ENCODE peak calls at places on chromosome 18, in four cellular contexts. T is K562, A is GM12878, P is HepG2. U is an unnamed sample.

GRCh38 chr18:47979611-47980200 is 49.2 kb upstream of the SMAD2 start:
- DNase-seq in A (no peak), P (no peak), T (no peak), U (no peak)

GRCh38 chr18:55343396-55344073 is 244.5 kb downstream of the TCF4 start:
- DNase-seq in P (no peak), T (peak; percentile 6), A (no peak), U (no peak)

GRCh38 chr18:35511428-35511827 is 13.7 kb upstream of the INO80C start:
- DNase-seq in A (peak; percentile 79), P (no peak), T (no peak), U (no peak)

GRCh38 chr18:49572935-49573334 is 11.1 kb downstream of the LIPG start:
- DNase-seq in P (no peak), A (no peak), T (no peak), U (no peak)

GRCh38 chr18:76345901-76346300 is 149.1 kb downstream of the ZNF516 start:
- DNase-seq in A (no peak), T (no peak), P (no peak), U (no peak)

GRCh38 chr18:78873916-78874505 is 105.6 kb upstream of the SALL3 start:
- DNase-seq in P (no peak), A (no peak), T (no peak), U (no peak)

GRCh38 chr18:21739604-21740473 is 753 bp upstream of the MIB1 start:
- DNase-seq in T (peak; percentile 41), P (no peak), A (no peak), U (no peak)

GRCh38 chr18:79167526-79168190 is 98.5 kb downstream of the ATP9B start:
- DNase-seq in T (no peak), P (no peak), A (no peak), U (no peak)

GRCh38 chr18:41244751-41245150 is 710.3 kb upstream of the PIK3C3 start:
- DNase-seq in T (no peak), P (no peak), A (no peak), U (no peak)

DNA sequence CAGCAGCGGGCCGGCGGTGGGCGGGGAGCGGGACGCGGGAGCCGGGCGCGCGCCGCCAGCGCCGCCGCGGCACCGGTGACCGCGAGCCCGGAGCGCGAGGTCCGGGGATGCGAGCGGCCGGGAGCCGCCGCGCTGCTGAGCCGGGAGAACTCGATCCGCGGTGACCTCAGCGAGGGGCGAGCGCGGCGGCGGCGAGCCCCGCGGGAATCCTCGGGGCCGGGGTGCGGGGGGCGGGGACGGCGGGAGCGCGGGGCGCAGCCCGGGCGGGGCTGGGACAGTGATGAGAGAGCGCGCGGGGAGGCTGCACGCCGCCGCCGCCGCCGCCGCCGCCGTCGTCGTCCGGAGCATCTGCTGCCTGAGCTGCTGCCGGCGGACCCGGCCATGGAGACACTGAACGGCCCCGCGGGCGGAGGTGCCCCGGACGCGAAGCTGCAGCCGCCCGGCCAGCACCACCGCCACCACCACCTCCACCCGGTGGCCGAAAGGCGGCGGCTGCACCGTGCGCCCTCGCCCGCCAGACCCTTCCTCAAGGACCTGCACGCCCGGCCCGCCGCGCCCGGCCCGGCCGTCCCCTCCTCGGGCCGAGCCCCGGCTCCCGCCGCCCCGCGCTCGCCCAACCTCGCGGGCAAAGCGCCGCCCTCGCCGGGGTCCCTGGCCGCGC is at the start of gene MTCL1:
- DNase-seq in P (no peak), A (no peak), T (no peak), U (peak; percentile 25)
- TF ChIP-seq SP1 in P (no peak), A (no peak), T (no peak), U (no peak)

DNA sequence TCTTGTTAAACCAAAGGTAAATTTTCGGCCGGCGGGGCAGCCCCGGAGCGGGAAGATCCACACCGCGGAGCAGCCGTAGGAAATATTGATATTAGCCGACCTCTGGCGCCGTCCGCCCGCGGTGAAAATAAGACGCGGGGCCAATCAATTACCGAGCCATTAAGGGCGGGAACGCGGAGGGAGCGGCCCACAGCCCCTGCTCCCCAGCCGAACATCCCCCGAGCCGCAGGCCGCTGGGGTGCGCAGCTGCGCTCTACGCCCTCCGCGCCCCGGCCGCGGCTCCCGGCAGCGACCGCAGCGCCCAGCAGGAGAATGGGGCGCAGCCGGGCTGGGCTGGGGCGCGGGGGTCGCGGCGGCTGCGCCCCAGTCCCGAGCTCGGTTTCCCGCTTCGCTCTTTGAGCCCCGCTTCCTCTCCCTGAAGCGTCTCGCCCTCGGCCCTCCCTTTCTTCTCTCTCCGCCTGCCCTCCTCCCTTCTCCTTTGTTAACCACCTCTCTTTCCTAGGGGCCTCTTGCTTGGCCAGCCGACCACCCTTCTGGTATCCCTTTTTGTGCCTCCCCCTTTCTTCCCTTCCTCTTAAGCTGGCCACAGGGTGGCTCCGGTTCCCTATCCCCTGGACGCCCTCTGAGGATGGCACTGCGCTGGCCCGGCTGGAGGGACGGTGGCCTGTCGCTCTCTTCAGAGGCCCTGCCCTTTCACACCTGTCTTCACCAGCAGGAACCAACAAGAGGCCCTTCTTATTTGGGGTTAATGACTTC is 40.9 kb downstream of the CELF4 start:
- DNase-seq in A (no peak), T (no peak), P (no peak), U (peak; percentile 71)
- TF ChIP-seq BHLHE40 in A (no peak), T (no peak), P (no peak), U (no peak)

GRCh38 chr18:63161032-63161727 is 158.4 kb downstream of the BCL2 start:
- DNase-seq in A (peak; percentile 92), T (no peak), P (no peak), U (no peak)
- TF ChIP-seq SP1 in A (peak; percentile 51), T (no peak), P (no peak), U (no peak)

DNA sequence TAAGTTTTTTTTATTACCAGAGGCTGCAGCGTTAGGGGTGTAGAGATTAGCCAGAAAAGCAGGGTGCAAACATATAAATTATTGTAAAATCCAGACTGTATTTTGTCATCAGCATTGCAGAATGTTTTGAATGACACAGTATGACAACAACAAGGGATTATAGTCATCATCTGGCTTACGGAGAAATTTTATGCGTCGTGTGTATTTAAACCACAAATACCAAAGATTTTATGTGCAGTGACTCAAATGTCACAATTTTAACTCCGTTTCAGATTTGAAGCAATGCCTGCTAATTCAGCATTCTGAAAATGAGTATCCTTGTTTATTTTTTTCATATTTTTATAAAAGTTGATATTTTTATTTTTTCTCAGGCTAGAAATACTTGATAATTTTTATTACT is 19.4 kb upstream of the TMX3 start:
- DNase-seq in P (no peak), A (no peak), T (no peak), U (no peak)
- TF ChIP-seq BHLHE40 in P (no peak), A (no peak), T (no peak), U (no peak)

DNA sequence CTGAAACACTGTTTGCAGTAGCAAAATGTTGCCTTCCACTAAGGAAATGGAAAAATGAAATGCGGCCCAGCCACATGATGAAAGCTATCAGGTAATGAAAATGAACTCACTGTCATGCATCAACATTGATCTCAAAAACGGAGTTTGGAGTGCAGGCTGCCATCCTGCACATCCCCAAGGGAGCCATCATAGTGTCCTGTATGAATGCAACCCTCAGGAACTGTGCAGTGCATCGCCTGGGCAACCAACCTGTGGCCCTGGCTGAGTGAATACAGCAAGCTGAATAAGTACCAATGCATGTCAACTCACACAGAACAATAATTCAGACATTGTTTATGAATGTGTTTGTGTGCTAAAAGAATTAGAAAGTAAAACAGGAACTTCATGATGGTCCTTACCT is 23.1 kb upstream of the TXNDC2 start:
- DNase-seq in P (no peak), A (no peak), T (no peak), U (no peak)
- TF ChIP-seq SP1 in P (no peak), A (no peak), T (no peak), U (no peak)

GRCh38 chr18:73782405-73782804 is 365.2 kb downstream of the FBXO15 start:
- DNase-seq in A (no peak), P (no peak), T (no peak), U (no peak)
- TF ChIP-seq BHLHE40 in A (no peak), P (no peak), T (no peak), U (no peak)

DNA sequence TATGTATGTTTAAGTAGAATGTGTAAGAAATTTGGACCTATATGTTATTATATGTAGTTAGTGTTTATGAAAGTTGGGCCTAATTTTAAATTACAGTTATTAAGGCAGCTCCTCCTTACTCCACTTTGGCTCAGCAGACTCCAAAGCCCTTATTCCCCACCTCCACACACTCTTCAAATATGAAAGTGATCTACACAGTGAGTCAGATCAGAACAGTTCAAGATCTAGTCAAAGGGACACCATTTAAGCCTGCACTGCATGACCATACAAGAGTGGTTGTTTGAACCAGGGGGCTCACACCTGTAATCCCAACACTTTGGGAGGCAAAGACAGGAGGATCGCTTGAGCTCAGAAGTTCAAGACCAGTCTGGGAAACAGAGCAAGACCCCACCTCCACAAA is 21.2 kb upstream of the PMAIP1 start:
- DNase-seq in T (no peak), A (no peak), P (no peak), U (no peak)
- TF ChIP-seq SP1 in T (no peak), A (no peak), P (no peak), U (no peak)

GRCh38 chr18:10404148-10404547 is 50.3 kb upstream of the APCDD1 start:
- DNase-seq in P (no peak), T (no peak), A (no peak), U (no peak)

GRCh38 chr18:10405014-10405493 is 49.4 kb upstream of the APCDD1 start:
- DNase-seq in T (no peak), A (no peak), P (no peak), U (no peak)

GRCh38 chr18:10403675-10404074 is 50.8 kb upstream of the APCDD1 start:
- DNase-seq in T (no peak), A (no peak), P (no peak), U (no peak)

GRCh38 chr18:10408131-10408530 is 46.3 kb upstream of the APCDD1 start:
- DNase-seq in A (no peak), P (no peak), T (no peak), U (no peak)

GRCh38 chr18:10406172-10406663 is 48.2 kb upstream of the APCDD1 start:
- DNase-seq in P (no peak), T (no peak), A (no peak), U (no peak)
- TF ChIP-seq BHLHE40 in P (no peak), T (no peak), A (no peak), U (no peak)